ENCODE peak calls at places on chromosomes 2 and 18, in six cellular contexts. One of them, this sample, is unnamed. For H3K4me1, the result is how much of the 10 kb centered on the place peaks cover.

GRCh38 chr2:195563857-195564512 is 93.0 kb upstream of the SLC39A10 start:
- DNase-seq in DND-41: no peak
- DNase-seq in foreskin keratinocyte: peak
- DNase-seq in lung: no peak
- DNase-seq in astrocyte: peak
- DNase-seq in hepatocyte: no peak
- DNase-seq in this sample: peak

GRCh38 chr2:25920786-25921390 is 42.6 kb upstream of the ASXL2 start:
- DNase-seq in DND-41: no peak
- DNase-seq in foreskin keratinocyte: no peak
- DNase-seq in lung: no peak
- DNase-seq in astrocyte: no peak
- DNase-seq in hepatocyte: no peak
- DNase-seq in this sample: no peak

GRCh38 chr2:162106146-162106551 is 32.1 kb upstream of the DPP4 start:
- DNase-seq in DND-41: no peak
- DNase-seq in foreskin keratinocyte: no peak
- DNase-seq in lung: no peak
- DNase-seq in astrocyte: peak
- DNase-seq in hepatocyte: no peak
- DNase-seq in this sample: no peak

GRCh38 chr2:234363011-234363487 is 133.8 kb downstream of the ARL4C start:
- DNase-seq in DND-41: peak
- DNase-seq in foreskin keratinocyte: no peak
- DNase-seq in lung: peak
- DNase-seq in astrocyte: peak
- DNase-seq in hepatocyte: peak
- DNase-seq in this sample: no peak

GRCh38 chr2:224938670-224939309 is 103.5 kb downstream of the DOCK10 start:
- DNase-seq in DND-41: no peak
- DNase-seq in foreskin keratinocyte: no peak
- DNase-seq in lung: no peak
- DNase-seq in astrocyte: peak
- DNase-seq in hepatocyte: no peak
- DNase-seq in this sample: peak

GRCh38 chr2:209472386-209472832 is 48.6 kb downstream of the MAP2 start:
- DNase-seq in DND-41: no peak
- DNase-seq in foreskin keratinocyte: peak
- DNase-seq in lung: no peak
- DNase-seq in astrocyte: peak
- DNase-seq in hepatocyte: no peak
- DNase-seq in this sample: no peak

GRCh38 chr2:178513876-178514275 is 33.6 kb downstream of the PLEKHA3 start:
- DNase-seq in DND-41: no peak
- DNase-seq in foreskin keratinocyte: no peak
- DNase-seq in lung: no peak
- DNase-seq in astrocyte: peak
- DNase-seq in hepatocyte: no peak
- DNase-seq in this sample: no peak

GRCh38 chr2:23666241-23667025 is 260.5 kb downstream of the ATAD2B start:
- DNase-seq in DND-41: no peak
- DNase-seq in foreskin keratinocyte: no peak
- DNase-seq in lung: no peak
- DNase-seq in astrocyte: no peak
- DNase-seq in hepatocyte: no peak
- DNase-seq in this sample: no peak

GRCh38 chr2:55604027-55604565 is 13.3 kb downstream of the PPP4R3B start:
- DNase-seq in DND-41: no peak
- DNase-seq in foreskin keratinocyte: no peak
- DNase-seq in lung: no peak
- DNase-seq in astrocyte: peak
- DNase-seq in hepatocyte: no peak
- DNase-seq in this sample: no peak

GRCh38 chr2:4020153-4020552 is 316.8 kb downstream of the DCDC2C start:
- DNase-seq in DND-41: no peak
- DNase-seq in foreskin keratinocyte: no peak
- DNase-seq in lung: no peak
- DNase-seq in astrocyte: no peak
- DNase-seq in hepatocyte: no peak
- DNase-seq in this sample: no peak

GRCh38 chr2:10775831-10776230 is 36.8 kb downstream of the PDIA6 start:
- DNase-seq in DND-41: no peak
- DNase-seq in foreskin keratinocyte: no peak
- DNase-seq in lung: no peak
- DNase-seq in astrocyte: no peak
- DNase-seq in hepatocyte: no peak
- DNase-seq in this sample: no peak

GRCh38 chr18:57915848-57916596 is 112.9 kb upstream of the ATP8B1 start:
- DNase-seq in DND-41: no peak
- DNase-seq in foreskin keratinocyte: no peak
- DNase-seq in lung: no peak
- DNase-seq in astrocyte: no peak
- DNase-seq in hepatocyte: no peak
- DNase-seq in this sample: no peak

GRCh38 chr2:158926478-158926948 is 41.9 kb upstream of the TANC1 start:
- DNase-seq in DND-41: no peak
- DNase-seq in foreskin keratinocyte: peak
- DNase-seq in lung: no peak
- DNase-seq in astrocyte: peak
- DNase-seq in hepatocyte: peak
- DNase-seq in this sample: no peak

GRCh38 chr18:51110073-51110797 is 80.2 kb downstream of the SMAD4 start:
- DNase-seq in DND-41: peak
- DNase-seq in foreskin keratinocyte: no peak
- DNase-seq in lung: peak
- DNase-seq in astrocyte: no peak
- DNase-seq in hepatocyte: peak
- DNase-seq in this sample: peak

GRCh38 chr18:45119888-45120287 is 439.2 kb downstream of the SETBP1 start:
- DNase-seq in DND-41: no peak
- DNase-seq in foreskin keratinocyte: no peak
- DNase-seq in lung: no peak
- DNase-seq in astrocyte: no peak
- DNase-seq in hepatocyte: no peak
- DNase-seq in this sample: no peak

GRCh38 chr2:188130317-188130716 is 161.4 kb upstream of the GULP1 start:
- DNase-seq in DND-41: no peak
- DNase-seq in foreskin keratinocyte: no peak
- DNase-seq in lung: no peak
- DNase-seq in astrocyte: no peak
- DNase-seq in hepatocyte: no peak
- DNase-seq in this sample: no peak

GRCh38 chr18:9468998-9469397 is 6.3 kb upstream of the RALBP1 start:
- DNase-seq in DND-41: no peak
- DNase-seq in foreskin keratinocyte: no peak
- DNase-seq in lung: no peak
- DNase-seq in astrocyte: no peak
- DNase-seq in hepatocyte: no peak
- DNase-seq in this sample: no peak

GRCh38 chr2:27960237-27960912 is 69.8 kb downstream of the BABAM2 start:
- DNase-seq in DND-41: peak
- DNase-seq in foreskin keratinocyte: peak
- DNase-seq in lung: no peak
- DNase-seq in astrocyte: peak
- DNase-seq in hepatocyte: peak
- DNase-seq in this sample: peak

DNA sequence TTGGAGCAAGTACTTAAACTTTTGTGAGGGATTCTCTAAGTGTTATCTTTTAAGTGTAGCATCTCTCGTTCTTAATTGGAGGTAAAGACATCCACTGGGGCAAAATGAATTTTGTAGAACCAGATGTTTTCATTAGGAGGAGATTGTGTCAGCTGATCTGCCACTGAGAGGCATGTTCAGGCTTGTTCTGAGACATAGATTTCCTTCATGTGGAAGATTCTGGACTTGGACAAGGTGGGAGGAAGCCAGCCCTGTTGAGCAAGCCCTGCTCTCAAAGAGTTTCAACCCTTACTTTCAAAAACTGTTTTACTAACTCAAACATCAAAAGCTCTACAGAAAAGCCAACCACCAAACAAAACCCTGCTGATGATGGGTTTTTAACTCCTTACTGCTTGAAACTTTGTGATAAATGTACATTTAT is 6.5 kb downstream of the MAP4K4 start:
- DNase-seq in DND-41: peak
- DNase-seq in foreskin keratinocyte: peak
- DNase-seq in lung: no peak
- DNase-seq in astrocyte: peak
- DNase-seq in hepatocyte: peak
- DNase-seq in this sample: peak
- H3K4me1 ChIP-seq in DND-41: half or more
- H3K4me1 ChIP-seq in foreskin keratinocyte: under half
- H3K4me1 ChIP-seq in lung: under half
- H3K4me1 ChIP-seq in astrocyte: under half
- H3K4me1 ChIP-seq in hepatocyte: under half
- H3K4me1 ChIP-seq in this sample: half or more

GRCh38 chr18:77093584-77093983 is 39.0 kb downstream of the MBP start:
- DNase-seq in DND-41: no peak
- DNase-seq in foreskin keratinocyte: no peak
- DNase-seq in lung: no peak
- DNase-seq in astrocyte: no peak
- DNase-seq in hepatocyte: no peak
- DNase-seq in this sample: no peak
- H3K4me1 ChIP-seq in DND-41: half or more
- H3K4me1 ChIP-seq in foreskin keratinocyte: under half
- H3K4me1 ChIP-seq in lung: under half
- H3K4me1 ChIP-seq in astrocyte: under half
- H3K4me1 ChIP-seq in hepatocyte: under half
- H3K4me1 ChIP-seq in this sample: half or more

DNA sequence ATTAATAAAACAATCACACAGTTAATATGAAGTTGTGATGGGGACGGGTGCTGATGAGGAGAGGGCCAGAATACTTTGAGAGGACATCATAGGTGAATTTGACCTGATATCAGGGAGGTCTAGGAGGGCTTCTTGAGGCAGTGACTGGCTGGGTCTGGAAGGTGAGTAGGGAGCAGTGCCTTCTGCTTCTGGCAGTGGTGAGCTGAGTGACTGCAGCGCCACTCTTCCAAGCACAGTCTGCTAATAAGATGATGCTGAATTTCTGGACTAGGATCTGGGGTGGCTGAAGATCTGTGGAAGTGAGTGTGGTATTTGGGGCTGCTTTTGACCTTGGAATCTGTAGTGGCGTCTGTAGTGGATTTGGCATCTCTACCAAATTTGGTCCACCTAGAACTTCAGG is 5.5 kb downstream of the DGKD start:
- DNase-seq in DND-41: no peak
- DNase-seq in foreskin keratinocyte: no peak
- DNase-seq in lung: no peak
- DNase-seq in astrocyte: no peak
- DNase-seq in hepatocyte: no peak
- DNase-seq in this sample: no peak
- H3K4me1 ChIP-seq in DND-41: under half
- H3K4me1 ChIP-seq in foreskin keratinocyte: under half
- H3K4me1 ChIP-seq in lung: under half
- H3K4me1 ChIP-seq in astrocyte: under half
- H3K4me1 ChIP-seq in hepatocyte: under half
- H3K4me1 ChIP-seq in this sample: under half

GRCh38 chr2:230865324-230865765 is 603 bp downstream of the ITM2C start:
- DNase-seq in DND-41: no peak
- DNase-seq in foreskin keratinocyte: no peak
- DNase-seq in lung: no peak
- DNase-seq in astrocyte: no peak
- DNase-seq in hepatocyte: peak
- DNase-seq in this sample: no peak

GRCh38 chr2:230864122-230864604 is 579 bp upstream of the ITM2C start:
- DNase-seq in DND-41: no peak
- DNase-seq in foreskin keratinocyte: no peak
- DNase-seq in lung: no peak
- DNase-seq in astrocyte: no peak
- DNase-seq in hepatocyte: no peak
- DNase-seq in this sample: no peak

GRCh38 chr2:230866704-230867561 is 2.2 kb downstream of the ITM2C start:
- DNase-seq in DND-41: peak
- DNase-seq in foreskin keratinocyte: no peak
- DNase-seq in lung: no peak
- DNase-seq in astrocyte: no peak
- DNase-seq in hepatocyte: no peak
- DNase-seq in this sample: peak

GRCh38 chr2:230864605-230865323 is at the start of gene ITM2C:
- DNase-seq in DND-41: peak
- DNase-seq in foreskin keratinocyte: peak
- DNase-seq in lung: no peak
- DNase-seq in astrocyte: peak
- DNase-seq in hepatocyte: peak
- DNase-seq in this sample: peak

DNA sequence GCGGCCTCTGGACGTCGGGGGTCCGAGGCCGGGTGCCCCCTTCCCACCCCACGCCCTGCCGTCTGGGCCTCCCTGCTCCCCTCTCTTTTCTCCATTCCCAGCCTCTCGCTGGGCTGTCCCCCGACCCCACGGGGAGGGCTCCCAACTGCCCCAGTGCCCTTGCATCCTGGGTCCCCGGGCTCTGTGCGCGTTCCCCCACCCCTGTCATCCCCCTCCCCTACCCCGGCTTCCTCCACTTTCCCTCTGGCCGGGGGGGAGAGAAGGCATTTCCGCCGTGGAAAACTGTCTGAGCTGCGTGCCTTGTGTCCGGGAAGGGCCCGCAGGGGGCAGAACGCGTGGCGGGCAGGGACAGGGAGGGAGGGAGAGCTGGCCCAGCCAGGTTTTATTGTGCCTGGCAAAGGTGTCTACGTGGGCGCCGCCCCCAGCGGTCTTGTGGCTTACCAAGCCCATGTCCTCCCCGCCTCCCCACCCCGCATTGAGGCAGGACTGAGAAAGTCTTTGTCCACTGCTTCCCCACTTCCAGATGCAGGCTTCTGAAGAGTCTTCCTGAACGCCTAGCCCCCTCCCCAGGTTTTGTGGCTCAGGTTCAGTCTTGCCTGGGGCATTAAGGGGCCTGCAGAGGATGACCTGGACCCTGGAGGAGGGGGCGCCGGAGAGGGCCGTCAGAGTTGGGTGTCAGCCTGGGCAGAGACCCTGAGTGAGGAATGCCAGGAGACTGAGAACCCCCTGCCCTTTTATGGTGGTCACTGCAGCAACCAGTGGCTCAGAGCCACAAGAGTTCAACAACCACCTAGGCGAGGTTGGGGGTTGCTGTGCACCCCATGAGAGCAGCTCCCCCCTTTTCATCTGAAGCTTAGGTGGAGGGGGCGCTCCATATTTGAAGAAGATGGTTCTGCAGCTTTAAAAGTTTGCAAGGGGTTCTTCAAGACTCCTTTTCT is 1.3 kb downstream of the ITM2C start:
- DNase-seq in DND-41: no peak
- DNase-seq in foreskin keratinocyte: no peak
- DNase-seq in lung: no peak
- DNase-seq in astrocyte: no peak
- DNase-seq in hepatocyte: peak
- DNase-seq in this sample: peak
- H3K4me1 ChIP-seq in DND-41: under half
- H3K4me1 ChIP-seq in foreskin keratinocyte: under half
- H3K4me1 ChIP-seq in lung: under half
- H3K4me1 ChIP-seq in astrocyte: under half
- H3K4me1 ChIP-seq in hepatocyte: under half
- H3K4me1 ChIP-seq in this sample: under half

GRCh38 chr2:193219413-193219812 is 1024.7 kb upstream of the TMEFF2 start:
- DNase-seq in DND-41: no peak
- DNase-seq in foreskin keratinocyte: no peak
- DNase-seq in lung: no peak
- DNase-seq in astrocyte: no peak
- DNase-seq in hepatocyte: no peak
- DNase-seq in this sample: no peak
- H3K4me1 ChIP-seq in DND-41: under half
- H3K4me1 ChIP-seq in foreskin keratinocyte: under half
- H3K4me1 ChIP-seq in lung: under half
- H3K4me1 ChIP-seq in astrocyte: under half
- H3K4me1 ChIP-seq in hepatocyte: under half
- H3K4me1 ChIP-seq in this sample: under half